ENCODE peak calls at places on chromosomes 12 and 14, in seven cellular contexts. One of them, this sample, is unnamed.

GRCh38 chr14:65833256-65833880 is 420.8 kb downstream of the FUT8 start:
- DNase-seq in uterus: no peak
- DNase-seq in COLO829: no peak
- DNase-seq in NCI-H345: no peak
- DNase-seq in EL: no peak
- DNase-seq in stimulated activated CD4-positive, alpha-beta T cell treated with anti-CD3 and anti-CD28 coated beads, Interleukin-15, amount 100 ng/mL, for 1 hour: no peak
- DNase-seq in DND-41: no peak
- DNase-seq in this sample: no peak

GRCh38 chr12:111405856-111406473 is at the start of gene SH2B3:
- DNase-seq in uterus: peak; percentile 78
- DNase-seq in COLO829: no peak
- DNase-seq in NCI-H345: peak; percentile 64
- DNase-seq in EL: peak; percentile 74
- DNase-seq in stimulated activated CD4-positive, alpha-beta T cell treated with anti-CD3 and anti-CD28 coated beads, Interleukin-15, amount 100 ng/mL, for 1 hour: no peak
- DNase-seq in DND-41: peak; percentile 80
- DNase-seq in this sample: no peak

GRCh38 chr12:106139422-106140141 is 828 bp upstream of the NUAK1 start:
- DNase-seq in uterus: peak; percentile 81
- DNase-seq in COLO829: no peak
- DNase-seq in NCI-H345: peak; percentile 69
- DNase-seq in EL: peak; percentile 85
- DNase-seq in stimulated activated CD4-positive, alpha-beta T cell treated with anti-CD3 and anti-CD28 coated beads, Interleukin-15, amount 100 ng/mL, for 1 hour: peak; percentile 10
- DNase-seq in DND-41: no peak
- DNase-seq in this sample: peak; percentile 79

GRCh38 chr14:89000007-89000942 is 175.8 kb downstream of the TTC8 start:
- DNase-seq in uterus: no peak
- DNase-seq in COLO829: peak; percentile 66
- DNase-seq in NCI-H345: no peak
- DNase-seq in EL: peak; percentile 96
- DNase-seq in stimulated activated CD4-positive, alpha-beta T cell treated with anti-CD3 and anti-CD28 coated beads, Interleukin-15, amount 100 ng/mL, for 1 hour: no peak
- DNase-seq in DND-41: peak; percentile 39
- DNase-seq in this sample: peak; percentile 57

GRCh38 chr14:50233335-50234250 is 2.2 kb upstream of the SOS2 start:
- DNase-seq in uterus: no peak
- DNase-seq in COLO829: no peak
- DNase-seq in NCI-H345: peak; percentile 37
- DNase-seq in EL: no peak
- DNase-seq in stimulated activated CD4-positive, alpha-beta T cell treated with anti-CD3 and anti-CD28 coated beads, Interleukin-15, amount 100 ng/mL, for 1 hour: no peak
- DNase-seq in DND-41: no peak
- DNase-seq in this sample: no peak

GRCh38 chr12:39971348-39971747 is 134.5 kb downstream of the SLC2A13 start:
- DNase-seq in uterus: no peak
- DNase-seq in COLO829: no peak
- DNase-seq in NCI-H345: no peak
- DNase-seq in EL: no peak
- DNase-seq in stimulated activated CD4-positive, alpha-beta T cell treated with anti-CD3 and anti-CD28 coated beads, Interleukin-15, amount 100 ng/mL, for 1 hour: no peak
- DNase-seq in DND-41: no peak
- DNase-seq in this sample: no peak

GRCh38 chr12:85575115-85576096 is 260.8 kb downstream of the RASSF9 start:
- DNase-seq in uterus: peak; percentile 27
- DNase-seq in COLO829: peak; percentile 83
- DNase-seq in NCI-H345: peak; percentile 56
- DNase-seq in EL: peak; percentile 63
- DNase-seq in stimulated activated CD4-positive, alpha-beta T cell treated with anti-CD3 and anti-CD28 coated beads, Interleukin-15, amount 100 ng/mL, for 1 hour: no peak
- DNase-seq in DND-41: peak; percentile 20
- DNase-seq in this sample: peak; percentile 80

GRCh38 chr12:92088802-92089201 is 56.8 kb downstream of the BTG1 start:
- DNase-seq in uterus: no peak
- DNase-seq in COLO829: no peak
- DNase-seq in NCI-H345: no peak
- DNase-seq in EL: no peak
- DNase-seq in stimulated activated CD4-positive, alpha-beta T cell treated with anti-CD3 and anti-CD28 coated beads, Interleukin-15, amount 100 ng/mL, for 1 hour: no peak
- DNase-seq in DND-41: no peak
- DNase-seq in this sample: no peak

GRCh38 chr14:36556811-36557433 is 25.5 kb downstream of the NKX2-8 start:
- DNase-seq in uterus: no peak
- DNase-seq in COLO829: peak; percentile 51
- DNase-seq in NCI-H345: peak; percentile 41
- DNase-seq in EL: peak; percentile 17
- DNase-seq in stimulated activated CD4-positive, alpha-beta T cell treated with anti-CD3 and anti-CD28 coated beads, Interleukin-15, amount 100 ng/mL, for 1 hour: no peak
- DNase-seq in DND-41: peak; percentile 33
- DNase-seq in this sample: peak; percentile 20

GRCh38 chr12:119417440-119417839 is 82.9 kb downstream of the CCDC60 start:
- DNase-seq in uterus: no peak
- DNase-seq in COLO829: no peak
- DNase-seq in NCI-H345: no peak
- DNase-seq in EL: no peak
- DNase-seq in stimulated activated CD4-positive, alpha-beta T cell treated with anti-CD3 and anti-CD28 coated beads, Interleukin-15, amount 100 ng/mL, for 1 hour: no peak
- DNase-seq in DND-41: no peak
- DNase-seq in this sample: no peak

GRCh38 chr12:56565510-56566101 is 44.0 kb downstream of the RBMS2 start:
- DNase-seq in uterus: peak; percentile 80
- DNase-seq in COLO829: peak; percentile 11
- DNase-seq in NCI-H345: no peak
- DNase-seq in EL: peak; percentile 30
- DNase-seq in stimulated activated CD4-positive, alpha-beta T cell treated with anti-CD3 and anti-CD28 coated beads, Interleukin-15, amount 100 ng/mL, for 1 hour: no peak
- DNase-seq in DND-41: peak; percentile 19
- DNase-seq in this sample: peak; percentile 98

GRCh38 chr12:120259418-120260202 is 5.9 kb downstream of the PXN start:
- DNase-seq in uterus: no peak
- DNase-seq in COLO829: no peak
- DNase-seq in NCI-H345: no peak
- DNase-seq in EL: no peak
- DNase-seq in stimulated activated CD4-positive, alpha-beta T cell treated with anti-CD3 and anti-CD28 coated beads, Interleukin-15, amount 100 ng/mL, for 1 hour: no peak
- DNase-seq in DND-41: no peak
- DNase-seq in this sample: no peak